ENCODE peak calls at places on chromosomes 5 and 9, in four cellular contexts. W is prostate gland, F is endothelial cell, X is upper lobe of left lung. E is an unnamed sample.

GRCh38 chr9:107138261-107138992 is 144.7 kb upstream of the RAD23B start:
- DNase-seq in W (no peak), F (no peak), X (no peak), E (no peak)

GRCh38 chr9:35649431-35650340 is 1.0 kb downstream of the SIT1 start:
- DNase-seq in W (no peak), F (no peak), X (no peak), E (no peak)

GRCh38 chr5:80656425-80656824 is 1.6 kb upstream of the DHFR start:
- DNase-seq in W (no peak), F (no peak), X (no peak), E (no peak)

GRCh38 chr5:81665795-81666194 is 85.1 kb downstream of the SSBP2 start:
- DNase-seq in W (no peak), F (no peak), X (no peak), E (no peak)

GRCh38 chr5:2913306-2913705 is 161.8 kb upstream of the IRX2 start:
- DNase-seq in W (no peak), F (no peak), X (no peak), E (no peak)

GRCh38 chr5:173639-174600 is 17.4 kb upstream of the LRRC14B start:
- DNase-seq in W (no peak), F (no peak), X (no peak), E (no peak)

GRCh38 chr9:114913217-114913616 is 17.2 kb downstream of the TNFSF8 start:
- DNase-seq in W (no peak), F (no peak), X (no peak), E (no peak)

GRCh38 chr5:147576646-147577535 is 67.0 kb upstream of the DPYSL3 start:
- DNase-seq in W (peak), F (peak), X (peak), E (no peak)

GRCh38 chr5:175614223-175614622 is 43.6 kb upstream of the HRH2 start:
- DNase-seq in W (no peak), F (no peak), X (no peak), E (no peak)

GRCh38 chr5:130520211-130520610 is 615.9 kb downstream of the CHSY3 start:
- DNase-seq in W (no peak), F (no peak), X (no peak), E (no peak)

GRCh38 chr9:130866474-130866965 is 30.1 kb downstream of the QRFP start:
- DNase-seq in W (peak), F (peak), X (peak), E (peak)

GRCh38 chr9:134403682-134404301 is 77.5 kb downstream of the RXRA start:
- DNase-seq in W (no peak), F (no peak), X (peak), E (no peak)

GRCh38 chr5:100518377-100518776 is 16.8 kb upstream of the FAM174A start:
- DNase-seq in W (no peak), F (no peak), X (no peak), E (no peak)

GRCh38 chr5:135551593-135552447 is 16.1 kb upstream of the NEUROG1 start:
- DNase-seq in W (peak), F (peak), X (peak), E (no peak)

GRCh38 chr5:140023611-140024191 is 19.4 kb downstream of the NRG2 start:
- DNase-seq in W (no peak), F (no peak), X (no peak), E (no peak)

GRCh38 chr5:123700624-123701023 is 188.6 kb downstream of the CSNK1G3 start:
- DNase-seq in W (peak), F (no peak), X (no peak), E (no peak)

GRCh38 chr5:130912088-130912487 is 253.0 kb downstream of the HINT1 start:
- DNase-seq in W (no peak), F (no peak), X (no peak), E (no peak)

GRCh38 chr9:34771023-34771422 is 61.1 kb upstream of the CCL21 start:
- DNase-seq in W (no peak), F (no peak), X (no peak), E (no peak)

GRCh38 chr5:54743997-54744788 is 226.6 kb downstream of the SNX18 start:
- DNase-seq in W (no peak), F (no peak), X (peak), E (no peak)

GRCh38 chr9:113737414-113738271 is 138.5 kb upstream of the ZNF618 start:
- DNase-seq in W (peak), F (peak), X (peak), E (no peak)

GRCh38 chr5:35083150-35083549 is 35.4 kb upstream of the AGXT2 start:
- DNase-seq in W (no peak), F (no peak), X (no peak), E (no peak)

GRCh38 chr9:4640027-4640426 is 22.1 kb upstream of the PLPP6 start:
- DNase-seq in W (no peak), F (peak), X (no peak), E (no peak)

GRCh38 chr5:138243794-138244193 is 30.6 kb downstream of the GFRA3 start:
- DNase-seq in W (no peak), F (no peak), X (no peak), E (no peak)

DNA sequence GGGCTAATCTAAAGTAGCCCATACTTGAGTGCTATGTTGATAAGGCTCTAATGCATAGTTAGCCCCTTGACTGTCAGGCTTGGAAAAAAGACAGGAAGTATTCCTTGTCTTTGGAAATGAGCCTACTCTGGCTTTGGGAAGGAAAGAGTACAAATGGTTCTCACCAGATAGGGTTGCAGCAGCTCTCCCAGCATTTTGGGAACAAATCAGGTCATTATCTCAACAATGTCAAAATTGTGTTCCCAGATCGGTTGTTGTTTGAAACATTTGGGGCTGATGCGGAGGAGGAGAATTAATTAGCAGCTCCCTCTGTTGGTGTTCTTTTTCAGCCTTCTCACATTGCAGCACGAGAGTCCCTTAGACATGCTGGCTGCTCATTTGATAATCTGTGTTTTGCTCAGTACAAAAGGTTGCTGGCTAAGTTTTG is 294.7 kb upstream of the DMRT1 start:
- DNase-seq in W (peak), F (peak), X (no peak), E (no peak)
- TF ChIP-seq CTCF in W (no peak), F (no peak), X (no peak), E (no peak)

DNA sequence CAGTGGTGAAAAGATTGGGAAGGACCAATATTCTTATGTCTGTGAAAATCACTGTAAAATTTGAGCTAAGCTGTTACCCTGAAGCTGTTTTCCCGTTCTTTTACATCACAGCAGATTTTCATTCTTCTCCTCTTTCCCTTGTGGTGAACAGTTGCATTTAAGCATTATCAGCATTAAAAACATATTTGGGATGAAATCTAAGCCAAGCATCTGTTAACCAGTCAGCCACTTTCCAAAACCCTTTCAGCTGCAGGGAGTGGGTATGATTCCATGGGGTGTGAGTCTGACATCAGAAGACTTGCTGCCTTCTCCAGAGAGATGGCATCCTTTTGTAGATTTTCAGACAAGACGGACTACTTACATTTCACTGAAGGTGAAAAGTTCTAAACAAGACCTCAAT is 97.2 kb downstream of the TRIO start:
- DNase-seq in W (no peak), F (no peak), X (no peak), E (no peak)
- TF ChIP-seq CTCF in W (no peak), F (no peak), X (no peak), E (no peak)

DNA sequence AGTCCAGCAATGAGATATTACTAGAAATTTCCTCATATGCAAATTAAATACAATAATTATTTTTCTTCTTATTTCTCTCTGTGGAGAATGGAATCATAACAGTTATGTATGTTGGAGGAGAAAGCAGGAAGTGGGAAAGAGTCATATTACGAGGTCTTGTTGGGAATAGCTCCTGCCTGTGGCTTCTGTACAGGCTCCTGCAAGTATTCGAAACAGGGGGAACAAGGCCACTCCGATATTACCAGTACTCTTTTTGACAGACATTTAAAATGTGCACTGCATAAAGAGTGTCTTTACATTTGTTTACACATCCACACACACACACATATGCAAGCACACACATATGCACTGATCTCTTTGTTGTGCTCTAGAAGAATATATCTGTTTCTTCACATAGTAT is 812.0 kb upstream of the ZNF608 start:
- DNase-seq in W (no peak), F (no peak), X (no peak), E (no peak)
- TF ChIP-seq CTCF in W (no peak), F (no peak), X (no peak), E (no peak)

GRCh38 chr9:133375116-133375723 is 640 bp downstream of the SURF4 start:
- DNase-seq in W (peak), F (peak), X (peak), E (no peak)
- TF ChIP-seq CTCF in W (no peak), F (no peak), X (no peak), E (no peak)